ENCODE peak calls at places on chromosomes 6 and 20, in four cellular contexts. E is body of pancreas, H is AG09319, Y is HL-60. P is an unnamed sample.

GRCh38 chr20:5660346-5660745 is 89.9 kb upstream of the SHLD1 start:
- DNase-seq in H (no peak), Y (no peak), E (no peak), P (no peak)

GRCh38 chr6:5512422-5512821 is 251.1 kb downstream of the FARS2 start:
- DNase-seq in H (no peak), Y (no peak), E (no peak), P (no peak)

GRCh38 chr6:33755070-33755869 is 8.6 kb upstream of the IP6K3 start:
- DNase-seq in E (no peak), H (no peak), Y (no peak), P (no peak)

GRCh38 chr6:79076160-79076559 is 1.9 kb downstream of the PHIP start:
- DNase-seq in H (no peak), E (no peak), Y (no peak), P (no peak)

GRCh38 chr6:46290916-46291633 is 120.3 kb upstream of the ENPP5 start:
- DNase-seq in E (peak; percentile 5), H (no peak), Y (no peak), P (peak; percentile 21)

GRCh38 chr6:33118525-33119123 is 42.8 kb downstream of the HLA-DPB1 start:
- DNase-seq in Y (no peak), H (peak; percentile 7), E (peak; percentile 34), P (peak; percentile 66)

GRCh38 chr6:44056392-44057237 is 70.6 kb downstream of the MRPL14 start:
- DNase-seq in E (no peak), H (no peak), Y (no peak), P (peak; percentile 85)

GRCh38 chr6:24566020-24566752 is 71.4 kb downstream of the ALDH5A1 start:
- DNase-seq in Y (no peak), E (no peak), H (no peak), P (no peak)

GRCh38 chr6:64254558-64254957 is 619.0 kb downstream of the PHF3 start:
- DNase-seq in H (no peak), Y (no peak), E (no peak), P (no peak)

GRCh38 chr6:15033850-15034203 is 212.0 kb upstream of the JARID2 start:
- DNase-seq in E (no peak), Y (no peak), H (no peak), P (no peak)

GRCh38 chr6:170295519-170296422 is 4.9 kb upstream of the DLL1 start:
- DNase-seq in Y (no peak), E (peak; percentile 52), H (no peak), P (no peak)

GRCh38 chr6:138572200-138572875 is 73.0 kb upstream of the NHSL1 start:
- DNase-seq in Y (no peak), H (peak; percentile 44), E (peak; percentile 90), P (peak; percentile 93)

GRCh38 chr6:5450073-5450472 is 188.8 kb downstream of the FARS2 start:
- DNase-seq in Y (no peak), E (no peak), H (no peak), P (no peak)

GRCh38 chr6:136508701-136509387 is 41.4 kb downstream of the MAP7 start:
- DNase-seq in Y (no peak), E (no peak), H (no peak), P (no peak)

GRCh38 chr6:3929281-3929798 is 80.2 kb downstream of the FAM50B start:
- DNase-seq in Y (no peak), H (peak; percentile 88), E (peak; percentile 46), P (no peak)

GRCh38 chr20:16125810-16126209 is 447.4 kb downstream of the KIF16B start:
- DNase-seq in H (peak; percentile 4), E (no peak), Y (no peak), P (no peak)

GRCh38 chr6:137779982-137780381 is 87.1 kb upstream of the TNFAIP3 start:
- DNase-seq in Y (no peak), H (no peak), E (no peak), P (no peak)

GRCh38 chr20:10741060-10741459 is 67.3 kb upstream of the JAG1 start:
- DNase-seq in H (no peak), E (peak; percentile 7), Y (no peak), P (no peak)

GRCh38 chr20:11379257-11380011 is 538.3 kb upstream of the BTBD3 start:
- DNase-seq in Y (peak; percentile 76), E (no peak), H (no peak), P (peak; percentile 65)

GRCh38 chr20:54618412-54618811 is 143.0 kb downstream of the DOK5 start:
- DNase-seq in H (no peak), E (no peak), Y (no peak), P (no peak)

GRCh38 chr6:4017847-4018193 is 61.1 kb downstream of the FAM217A start:
- DNase-seq in E (no peak), H (no peak), Y (no peak), P (peak; percentile 23)

GRCh38 chr6:105135907-105136432 is 43.8 kb downstream of the POPDC3 start:
- DNase-seq in E (no peak), H (no peak), Y (no peak), P (peak; percentile 35)

GRCh38 chr6:169701218-169701952 is 444 bp downstream of the WDR27 start:
- DNase-seq in H (no peak), Y (no peak), E (no peak), P (no peak)

GRCh38 chr6:37303891-37304503 is 46.1 kb upstream of the TMEM217 start:
- DNase-seq in Y (no peak), H (no peak), E (no peak), P (peak; percentile 61)

GRCh38 chr6:150934380-150934779 is 68.9 kb downstream of the MTHFD1L start:
- DNase-seq in Y (no peak), E (no peak), H (no peak), P (no peak)

GRCh38 chr6:24313477-24314141 is 44.2 kb downstream of the DCDC2 start:
- DNase-seq in Y (no peak), E (peak; percentile 56), H (no peak), P (peak; percentile 86)

GRCh38 chr20:47670913-47671312 is 114.4 kb downstream of the SULF2 start:
- DNase-seq in Y (no peak), E (no peak), H (no peak), P (no peak)

GRCh38 chr6:53347921-53348435 is 772 bp downstream of the ELOVL5 start:
- DNase-seq in E (peak; percentile 60), H (no peak), Y (no peak), P (peak; percentile 78)

GRCh38 chr6:27825025-27825823 is 87.0 kb downstream of the OR2B2 start:
- DNase-seq in Y (no peak), E (no peak), H (no peak), P (no peak)

GRCh38 chr6:154408906-154409500 is 52.4 kb upstream of the IPCEF1 start:
- DNase-seq in Y (no peak), H (no peak), E (no peak), P (no peak)

DNA sequence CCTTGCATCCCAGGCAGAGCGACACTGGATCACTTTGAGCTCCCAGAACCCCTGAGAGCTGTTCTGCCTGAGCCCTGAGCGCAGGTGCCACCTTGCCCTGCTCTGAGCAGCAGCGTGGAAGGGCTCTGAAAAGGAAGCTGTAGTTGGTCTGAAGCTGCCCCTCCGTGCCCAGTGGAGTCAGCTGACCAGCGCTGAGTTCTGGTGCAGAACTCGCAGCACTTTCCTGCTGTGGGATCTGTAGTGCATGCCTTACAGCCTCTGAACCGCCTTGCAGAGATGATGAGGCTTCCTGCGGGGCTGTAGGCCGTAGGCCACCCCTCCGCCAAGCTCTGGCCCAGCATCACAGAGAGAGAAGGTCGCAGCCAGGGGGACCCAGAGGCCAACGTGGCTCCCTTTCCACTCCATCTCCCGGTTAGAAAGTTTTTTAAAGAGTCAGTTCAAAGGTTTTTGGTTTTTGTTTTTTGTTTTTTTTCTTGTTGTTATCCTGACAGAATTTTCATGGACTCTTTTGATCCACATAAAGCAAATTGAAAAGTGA is 158.3 kb upstream of the CST7 start:
- DNase-seq in Y (no peak), H (no peak), E (no peak), P (no peak)
- TF ChIP-seq CTCF in Y (no peak), H (no peak), E (no peak), P (no peak)

GRCh38 chr20:50733644-50734349 is 2.4 kb downstream of the PARD6B start:
- DNase-seq in Y (no peak), E (no peak), H (no peak), P (no peak)

GRCh38 chr20:50731055-50731929 is at the start of gene PARD6B:
- DNase-seq in H (peak; percentile 75), E (peak; percentile 99), Y (peak; percentile 94), P (peak; percentile 100)

GRCh38 chr20:50729925-50730764 is 1.2 kb upstream of the PARD6B start:
- DNase-seq in H (no peak), E (peak; percentile 33), Y (no peak), P (peak; percentile 55)

GRCh38 chr20:50730765-50731054 is 670 bp upstream of the PARD6B start:
- DNase-seq in E (no peak), Y (no peak), H (no peak), P (no peak)

DNA sequence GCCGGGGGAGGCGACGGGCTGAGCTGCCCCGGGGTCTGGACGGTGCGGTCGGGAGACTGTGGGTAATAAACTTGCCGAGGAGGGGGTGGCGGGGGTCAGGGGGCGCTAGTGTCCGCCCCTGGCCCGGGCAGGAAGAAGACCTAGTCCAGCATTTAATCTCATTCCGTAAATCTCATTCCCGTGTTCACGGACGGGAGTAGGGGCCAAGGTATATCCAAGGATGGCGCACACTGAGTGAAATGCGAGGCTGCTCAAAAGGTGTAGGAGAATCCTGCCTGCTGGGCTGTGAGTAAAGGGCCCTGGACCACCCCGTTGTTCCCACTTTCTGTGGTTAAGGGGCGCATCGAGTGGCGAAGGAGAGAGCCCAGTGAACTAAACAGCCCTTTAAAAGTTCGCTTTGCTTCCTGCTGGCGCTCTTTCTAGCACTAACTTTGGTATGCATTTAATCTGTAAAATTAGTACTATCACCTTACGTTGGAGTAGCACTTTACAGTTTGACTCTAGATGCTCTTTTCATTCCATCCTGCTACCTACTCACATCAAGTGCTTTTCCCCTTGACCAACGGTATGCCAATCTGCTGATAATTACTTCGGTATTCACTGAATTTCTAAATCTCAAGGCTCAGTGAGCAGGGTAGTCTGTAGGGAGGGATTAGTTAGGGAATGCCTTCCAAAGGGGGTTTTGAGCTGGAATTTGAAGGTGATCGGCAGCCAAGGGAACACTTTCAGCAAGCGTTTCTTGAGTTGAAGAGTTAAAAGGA is 730 bp downstream of the PARD6B start:
- DNase-seq in Y (no peak), E (no peak), H (no peak), P (no peak)
- TF ChIP-seq CTCF in Y (no peak), E (no peak), H (no peak), P (no peak)

DNA sequence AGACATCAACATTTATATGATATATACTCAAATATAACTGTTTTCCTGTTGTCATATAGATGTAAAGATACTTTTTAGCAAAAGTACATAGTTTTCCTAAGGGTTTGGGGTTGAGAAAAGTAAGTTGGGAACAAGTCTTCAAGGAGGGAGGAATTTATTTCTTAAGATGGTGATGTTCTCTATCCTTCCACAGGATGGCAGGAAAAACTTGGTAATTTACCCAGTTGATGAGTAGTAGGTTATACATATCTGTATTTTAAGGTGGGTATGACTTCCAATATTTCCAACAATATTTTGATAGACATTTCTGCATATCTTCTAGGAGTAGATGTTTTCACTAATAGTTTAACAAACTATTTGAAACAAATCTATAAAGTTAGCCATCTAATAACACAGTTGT is 254.4 kb downstream of the RIMS1 start:
- DNase-seq in E (no peak), H (no peak), Y (no peak), P (no peak)
- TF ChIP-seq CTCF in E (peak; percentile 10), H (peak; percentile 16), Y (no peak), P (no peak)

GRCh38 chr6:7902867-7903266 is 7.7 kb downstream of the TXNDC5 start:
- DNase-seq in Y (no peak), E (no peak), H (no peak), P (no peak)

GRCh38 chr6:7902221-7902620 is 8.4 kb downstream of the TXNDC5 start:
- DNase-seq in E (no peak), H (no peak), Y (no peak), P (no peak)

GRCh38 chr6:7905416-7905815 is 5.2 kb downstream of the TXNDC5 start:
- DNase-seq in Y (no peak), H (no peak), E (no peak), P (no peak)

GRCh38 chr6:7904654-7905319 is 5.8 kb downstream of the TXNDC5 start:
- DNase-seq in H (no peak), E (no peak), Y (no peak), P (no peak)

GRCh38 chr6:7903673-7904072 is 6.9 kb downstream of the TXNDC5 start:
- DNase-seq in E (no peak), Y (no peak), H (no peak), P (no peak)
- TF ChIP-seq CTCF in E (no peak), Y (no peak), H (no peak), P (no peak)